ENCODE peak calls at places on chromosomes 6 and 20, in five cellular contexts. O, N, D, Y and K are unnamed samples.

GRCh38 chr20:11076434-11076833 is 402.6 kb upstream of the JAG1 start:
- DNase-seq in D (no peak), O (no peak), N (no peak), Y (no peak), K (no peak)

GRCh38 chr20:57844626-57845596 is 135.1 kb upstream of the PMEPA1 start:
- DNase-seq in O (no peak), Y (no peak), N (no peak), D (no peak), K (no peak)

GRCh38 chr20:11881453-11881852 is 36.2 kb upstream of the BTBD3 start:
- DNase-seq in N (no peak), Y (no peak), O (no peak), D (no peak), K (no peak)

GRCh38 chr6:6969761-6970223 is 138.0 kb upstream of the RREB1 start:
- DNase-seq in D (peak), N (no peak), O (no peak), Y (no peak), K (no peak)

GRCh38 chr6:53326372-53327016 is 22.3 kb downstream of the ELOVL5 start:
- DNase-seq in N (peak), D (no peak), O (peak), Y (no peak), K (no peak)

GRCh38 chr6:113980937-113981554 is 10.1 kb upstream of the HDAC2 start:
- DNase-seq in N (no peak), O (no peak), Y (peak), D (no peak), K (peak)

GRCh38 chr20:46229478-46229877 is 78.8 kb downstream of the CDH22 start:
- DNase-seq in O (no peak), Y (no peak), N (no peak), D (no peak), K (no peak)

GRCh38 chr20:52303281-52303950 is 111.8 kb upstream of the ZFP64 start:
- DNase-seq in N (no peak), O (no peak), Y (no peak), D (no peak), K (no peak)

GRCh38 chr6:94956910-94957309 is 620.4 kb upstream of the MANEA start:
- DNase-seq in O (no peak), D (no peak), Y (no peak), N (no peak), K (no peak)

GRCh38 chr6:9520417-9521151 is 894.3 kb downstream of the TFAP2A start:
- DNase-seq in O (no peak), D (no peak), Y (no peak), N (peak), K (no peak)

GRCh38 chr20:62728028-62728780 is 19.6 kb downstream of the NTSR1 start:
- DNase-seq in Y (no peak), N (no peak), O (no peak), D (peak), K (no peak)

GRCh38 chr6:152642578-152643375 is 5.6 kb upstream of the SYNE1 start:
- DNase-seq in Y (peak), D (peak), O (no peak), N (peak), K (no peak)

GRCh38 chr6:38176797-38177751 is 357.5 kb downstream of the ZFAND3 start:
- DNase-seq in D (peak), O (no peak), N (no peak), Y (no peak), K (no peak)

GRCh38 chr6:141963543-141964295 is 169.0 kb upstream of the GJE1 start:
- DNase-seq in Y (no peak), O (no peak), N (no peak), D (no peak), K (no peak)

GRCh38 chr6:13392462-13392861 is 64.1 kb upstream of the TBC1D7 start:
- DNase-seq in D (no peak), Y (no peak), N (no peak), O (no peak), K (no peak)

GRCh38 chr20:49676581-49677291 is 36.9 kb downstream of the B4GALT5 start:
- DNase-seq in D (no peak), Y (peak), N (peak), O (no peak), K (peak)

GRCh38 chr6:121430514-121431460 is 4.7 kb upstream of the GJA1 start:
- DNase-seq in N (peak), D (no peak), Y (no peak), O (no peak), K (no peak)
- TF ChIP-seq CTCF in N (peak), D (peak), Y (peak), O (peak), K (peak)

DNA sequence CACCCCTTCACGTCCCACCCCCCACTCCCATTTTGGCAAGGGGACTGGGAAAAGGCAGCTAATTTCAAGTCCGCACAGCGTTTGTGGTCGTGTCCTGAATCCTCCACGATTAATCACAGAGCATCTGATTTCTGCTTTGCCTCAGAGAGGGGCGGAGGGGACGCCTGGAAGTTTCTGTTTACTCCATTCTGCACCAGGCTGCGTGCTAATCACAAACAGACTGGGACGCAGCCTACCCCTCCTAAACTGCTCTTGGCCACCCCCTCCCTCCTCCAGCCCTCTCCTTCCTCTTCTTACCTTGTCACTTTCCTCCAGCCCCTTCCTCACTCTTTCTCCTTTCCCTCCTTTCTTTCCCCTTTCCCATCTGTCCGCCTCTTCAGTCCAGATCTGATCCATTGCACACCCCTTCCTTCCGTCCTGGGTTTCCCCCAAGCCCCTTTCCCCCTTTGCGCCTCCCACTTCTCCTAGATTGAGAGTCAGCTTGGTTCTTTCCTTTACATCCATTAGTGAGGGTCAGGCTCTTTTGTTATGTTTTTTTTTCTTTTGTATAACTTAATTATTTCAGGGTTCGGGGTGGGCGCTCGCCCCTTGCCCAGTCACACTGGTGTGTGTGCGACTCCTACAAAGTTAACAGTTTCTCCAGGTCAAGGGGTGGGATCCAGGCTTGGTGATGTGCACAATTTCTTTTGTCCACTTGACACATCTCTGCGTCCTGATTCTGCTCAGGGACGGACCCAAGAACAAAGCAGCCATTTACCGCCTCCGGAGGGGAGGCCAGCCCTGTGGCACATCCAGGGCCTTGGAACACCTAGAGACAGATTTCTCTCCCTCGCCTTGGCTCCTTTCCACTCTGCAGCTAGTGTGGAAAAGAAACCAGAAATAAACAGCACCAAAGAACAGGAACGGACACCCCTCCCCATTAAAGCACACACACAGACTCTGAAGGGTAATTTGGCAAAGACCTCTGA is 527 bp upstream of the RIPOR3 start:
- DNase-seq in Y (no peak), N (no peak), D (no peak), O (no peak), K (no peak)
- TF ChIP-seq CTCF in Y (no peak), N (no peak), D (no peak), O (no peak), K (no peak)

GRCh38 chr20:21699216-21699508 is 6.3 kb upstream of the PAX1 start:
- DNase-seq in D (no peak), O (no peak), Y (no peak), N (no peak), K (no peak)

GRCh38 chr20:21698494-21699215 is 6.8 kb upstream of the PAX1 start:
- DNase-seq in O (no peak), N (no peak), D (no peak), Y (no peak), K (no peak)

GRCh38 chr20:21693322-21693721 is 12.1 kb upstream of the PAX1 start:
- DNase-seq in Y (no peak), O (no peak), N (no peak), D (no peak), K (no peak)
- TF ChIP-seq CTCF in Y (peak), O (no peak), N (peak), D (peak), K (peak)

GRCh38 chr6:16684195-16684689 is 77.0 kb downstream of the ATXN1 start:
- DNase-seq in O (no peak), N (no peak), D (no peak), Y (no peak), K (no peak)
- TF ChIP-seq CTCF in O (no peak), N (no peak), D (no peak), Y (no peak), K (no peak)

GRCh38 chr6:35294308-35294945 is 3.2 kb upstream of the DEF6 start:
- DNase-seq in N (peak), D (no peak), O (no peak), Y (peak), K (peak)
- TF ChIP-seq CTCF in N (peak), D (peak), O (peak), Y (peak), K (peak)

GRCh38 chr6:159970659-159971063 is 1.8 kb downstream of the IGF2R start:
- DNase-seq in D (no peak), O (no peak), N (no peak), Y (no peak), K (no peak)

GRCh38 chr6:159969921-159970320 is 1.0 kb downstream of the IGF2R start:
- DNase-seq in Y (peak), O (peak), D (no peak), N (peak), K (peak)

GRCh38 chr6:159969204-159969912 is 476 bp downstream of the IGF2R start:
- DNase-seq in N (peak), D (peak), Y (no peak), O (peak), K (peak)

GRCh38 chr6:159966981-159967380 is 1.9 kb upstream of the IGF2R start:
- DNase-seq in D (no peak), N (no peak), O (no peak), Y (no peak), K (no peak)

DNA sequence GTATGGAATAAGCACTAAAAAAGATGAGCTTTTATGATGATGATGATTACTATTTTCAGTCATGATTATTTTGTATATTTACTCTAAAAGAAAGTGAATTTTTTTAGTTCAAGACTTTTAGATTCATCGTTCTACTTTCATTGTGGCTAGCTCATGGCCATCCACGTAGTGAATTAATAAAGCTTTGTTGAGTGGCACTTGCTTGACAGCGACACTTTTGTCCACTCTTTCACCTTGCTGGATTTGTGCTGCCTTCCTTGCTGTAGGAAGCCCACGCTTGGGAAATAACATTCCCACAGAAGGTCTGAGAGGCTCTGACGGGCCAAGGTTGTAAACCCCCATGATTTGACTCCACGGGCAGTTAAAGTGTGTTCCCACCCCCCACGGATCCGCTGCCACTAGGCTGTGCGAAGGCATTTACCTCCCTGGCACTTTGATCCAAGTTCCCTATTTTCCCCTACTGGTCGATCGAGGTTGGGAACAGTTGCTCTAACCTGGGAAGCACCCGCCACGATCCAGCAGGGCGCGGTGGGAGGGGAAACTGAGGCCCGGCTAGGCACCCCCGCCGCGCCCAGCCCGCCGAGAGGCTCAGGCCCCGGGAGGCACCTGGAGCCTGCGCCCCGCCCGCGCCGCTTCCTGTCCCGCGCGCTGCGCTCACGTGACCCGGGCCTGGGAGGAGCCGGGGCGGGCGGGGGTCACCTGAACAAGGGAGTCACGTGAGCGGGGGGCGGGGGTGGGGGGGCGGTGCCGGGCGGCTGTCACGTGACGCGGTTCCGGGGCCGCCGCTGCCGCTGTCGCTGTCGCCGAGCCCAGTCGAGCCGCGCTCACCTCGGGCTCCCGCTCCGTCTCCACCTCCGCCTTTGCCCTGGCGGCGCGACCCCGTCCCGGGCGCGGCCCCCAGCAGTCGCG is at the start of gene IGF2R:
- DNase-seq in Y (peak), D (peak), O (peak), N (peak), K (peak)
- TF ChIP-seq CTCF in Y (no peak), D (no peak), O (no peak), N (peak), K (no peak)

DNA sequence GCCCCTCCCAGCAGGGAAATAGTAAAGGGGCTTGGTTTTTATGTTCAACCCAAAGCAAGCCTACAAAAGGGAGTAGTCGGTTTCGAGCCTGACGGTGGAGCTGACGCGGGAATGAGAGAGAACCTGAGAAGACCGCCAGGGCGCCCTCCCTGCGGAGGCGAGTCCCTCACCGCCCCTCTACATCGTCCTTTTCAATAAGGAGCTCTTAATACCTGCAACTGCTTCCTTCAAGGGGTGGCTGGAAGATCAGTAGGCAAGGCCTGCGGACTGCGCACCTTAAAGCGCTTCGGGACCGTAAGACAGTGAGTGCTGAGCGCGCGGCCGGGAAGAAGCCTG is 709 bp upstream of the ZNF76 start:
- DNase-seq in Y (no peak), O (peak), N (peak), D (no peak), K (no peak)
- TF ChIP-seq CTCF in Y (no peak), O (peak), N (peak), D (no peak), K (no peak)

GRCh38 chr20:58880994-58881752 is 28.7 kb downstream of the GNAS start:
- DNase-seq in N (no peak), O (no peak), Y (no peak), D (no peak), K (no peak)
- TF ChIP-seq CTCF in N (peak), O (no peak), Y (no peak), D (no peak), K (peak)

GRCh38 chr6:30625511-30625910 is 1.2 kb upstream of the ATAT1 start:
- DNase-seq in D (no peak), Y (no peak), N (no peak), O (no peak), K (no peak)

GRCh38 chr6:30626484-30627366 is at the start of gene ATAT1:
- DNase-seq in O (peak), D (peak), N (peak), Y (peak), K (peak)
- TF ChIP-seq CTCF in O (peak), D (peak), N (peak), Y (peak), K (peak)

GRCh38 chr20:35555951-35556645 is 14.2 kb downstream of the ERGIC3 start:
- DNase-seq in N (no peak), D (no peak), Y (no peak), O (no peak), K (no peak)

GRCh38 chr20:35560105-35560511 is 18.2 kb downstream of the ERGIC3 start:
- DNase-seq in Y (no peak), O (no peak), N (no peak), D (no peak), K (no peak)

GRCh38 chr20:35558416-35558815 is 16.5 kb downstream of the ERGIC3 start:
- DNase-seq in O (no peak), Y (no peak), N (no peak), D (no peak), K (no peak)

GRCh38 chr20:35558981-35559693 is 17.3 kb downstream of the ERGIC3 start:
- DNase-seq in D (no peak), N (no peak), Y (no peak), O (no peak), K (no peak)

DNA sequence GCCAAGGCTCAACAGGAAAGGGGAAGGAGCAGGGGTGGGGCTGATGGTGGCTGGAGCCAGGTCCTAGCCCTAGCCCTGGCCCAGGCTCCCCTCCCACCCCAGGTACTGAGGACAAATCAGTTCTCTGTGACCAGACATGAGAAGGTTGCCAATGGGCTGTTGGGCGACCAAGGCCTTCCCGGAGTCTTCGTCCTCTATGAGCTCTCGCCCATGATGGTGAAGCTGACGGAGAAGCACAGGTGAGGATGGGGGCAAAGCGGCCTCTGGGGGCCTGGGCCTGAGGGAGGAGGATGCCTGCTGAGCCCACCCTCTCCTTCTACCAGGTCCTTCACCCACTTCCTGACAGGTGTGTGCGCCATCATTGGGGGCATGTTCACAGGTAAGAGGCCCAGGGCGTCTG is 15.0 kb downstream of the ERGIC3 start:
- DNase-seq in O (no peak), Y (no peak), N (no peak), D (no peak), K (no peak)
- TF ChIP-seq CTCF in O (no peak), Y (no peak), N (no peak), D (no peak), K (no peak)